ENCODE peak calls at places on chromosome 2, in ten cellular contexts. E is fibroblast of pulmonary artery, X is Calu3, R is astrocyte of the spinal cord, S is left lung, D is lower lobe of right lung, H is GM20000, V is ovary, J is thoracic aorta, Y is psoas muscle. L is an unnamed sample.

GRCh38 chr2:132979339-132980093 is 309.5 kb upstream of the LYPD1 start:
- DNase-seq in E (no peak), X (no peak), R (no peak), S (no peak), D (no peak), H (no peak), V (no peak), J (no peak), Y (no peak), L (no peak)

GRCh38 chr2:192195548-192196418 is 1.1 kb upstream of the TMEFF2 start:
- DNase-seq in E (peak), X (peak), R (peak), S (peak), D (peak), H (peak), V (peak), J (no peak), Y (peak), L (peak)

GRCh38 chr2:163878718-163879117 is 142.9 kb upstream of the FIGN start:
- DNase-seq in E (peak), X (peak), R (peak), S (no peak), D (no peak), H (no peak), V (no peak), J (no peak), Y (peak), L (no peak)

GRCh38 chr2:237643066-237643465 is 15.7 kb downstream of the LRRFIP1 start:
- DNase-seq in E (no peak), X (no peak), R (no peak), S (no peak), D (no peak), H (no peak), V (no peak), J (no peak), Y (no peak), L (no peak)

GRCh38 chr2:232871835-232872736 is 2.0 kb downstream of the SNORC start:
- DNase-seq in E (no peak), X (no peak), R (no peak), S (no peak), D (no peak), H (no peak), V (no peak), J (no peak), Y (no peak), L (no peak)

GRCh38 chr2:202135111-202135874 is 62.2 kb downstream of the KIAA2012 start:
- DNase-seq in E (peak), X (peak), R (peak), S (peak), D (no peak), H (no peak), V (peak), J (peak), Y (peak), L (no peak)

GRCh38 chr2:32553829-32554432 is 73.9 kb upstream of the TTC27 start:
- DNase-seq in E (peak), X (peak), R (peak), S (no peak), D (no peak), H (peak), V (no peak), J (no peak), Y (no peak), L (no peak)

GRCh38 chr2:215833531-215834162 is 179.7 kb downstream of the MREG start:
- DNase-seq in E (peak), X (peak), R (peak), S (no peak), D (no peak), H (no peak), V (no peak), J (no peak), Y (no peak), L (no peak)

GRCh38 chr2:85594715-85595377 is 699 bp upstream of the RNF181 start:
- DNase-seq in E (no peak), X (no peak), R (no peak), S (no peak), D (no peak), H (no peak), V (no peak), J (no peak), Y (no peak), L (no peak)

DNA sequence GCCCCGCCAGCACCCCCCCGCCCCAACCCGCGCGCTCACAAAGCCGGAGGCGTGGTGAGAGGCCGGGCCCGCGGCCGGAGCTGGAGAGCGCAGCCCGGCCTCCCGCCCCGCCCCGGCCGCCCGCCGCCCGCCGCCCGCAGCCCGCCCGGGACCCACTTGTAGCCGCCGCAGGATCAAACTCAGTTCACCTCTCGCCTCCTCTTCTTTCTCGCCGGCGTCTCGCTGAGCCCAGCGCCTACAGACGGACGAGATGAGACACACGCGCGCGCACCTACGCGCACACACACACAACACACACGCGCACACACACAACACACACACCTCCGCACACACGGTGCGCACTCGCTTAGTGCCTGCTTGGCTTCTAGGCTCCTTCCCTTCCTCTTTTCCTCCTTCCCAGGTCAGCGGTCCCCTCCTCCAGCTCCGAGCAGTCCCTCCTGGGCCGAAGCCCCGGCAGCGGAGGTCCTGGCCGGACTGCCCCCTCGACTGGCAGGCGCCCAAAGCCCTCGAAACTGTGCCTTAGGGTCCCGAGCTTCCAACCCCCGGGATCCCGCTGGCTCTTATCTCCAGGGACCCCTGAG is 1.4 kb upstream of the CYP26B1 start:
- DNase-seq in E (peak), X (no peak), R (no peak), S (peak), D (no peak), H (no peak), V (peak), J (no peak), Y (peak), L (no peak)
- TF ChIP-seq CTCF in E (no peak), X (no peak), R (no peak), S (no peak), D (no peak), H (no peak), V (no peak), J (no peak), Y (no peak), L (no peak)

GRCh38 chr2:159208449-159208848 is 78.1 kb downstream of the WDSUB1 start:
- DNase-seq in E (peak), X (no peak), R (no peak), S (no peak), D (no peak), H (no peak), V (no peak), J (no peak), Y (no peak), L (no peak)
- TF ChIP-seq CTCF in E (peak), X (no peak), R (no peak), S (no peak), D (no peak), H (no peak), V (no peak), J (no peak), Y (no peak), L (no peak)

GRCh38 chr2:230068658-230069080 is at the start of gene SLC16A14:
- DNase-seq in E (peak), X (peak), R (peak), S (no peak), D (no peak), H (peak), V (no peak), J (no peak), Y (no peak), L (no peak)
- TF ChIP-seq CTCF in E (peak), X (no peak), R (peak), S (no peak), D (peak), H (no peak), V (no peak), J (no peak), Y (no peak), L (no peak)

GRCh38 chr2:188979119-188979729 is 5.1 kb downstream of the COL3A1 start:
- DNase-seq in E (no peak), X (no peak), R (no peak), S (no peak), D (no peak), H (no peak), V (no peak), J (no peak), Y (no peak), L (no peak)

GRCh38 chr2:188979730-188980123 is 5.6 kb downstream of the COL3A1 start:
- DNase-seq in E (peak), X (no peak), R (no peak), S (no peak), D (no peak), H (no peak), V (no peak), J (no peak), Y (no peak), L (no peak)

GRCh38 chr2:188976545-188977268 is 2.5 kb downstream of the COL3A1 start:
- DNase-seq in E (peak), X (no peak), R (peak), S (no peak), D (no peak), H (no peak), V (no peak), J (no peak), Y (no peak), L (no peak)

GRCh38 chr2:188975497-188976102 is 1.4 kb downstream of the COL3A1 start:
- DNase-seq in E (peak), X (no peak), R (peak), S (no peak), D (no peak), H (no peak), V (peak), J (peak), Y (no peak), L (no peak)

DNA sequence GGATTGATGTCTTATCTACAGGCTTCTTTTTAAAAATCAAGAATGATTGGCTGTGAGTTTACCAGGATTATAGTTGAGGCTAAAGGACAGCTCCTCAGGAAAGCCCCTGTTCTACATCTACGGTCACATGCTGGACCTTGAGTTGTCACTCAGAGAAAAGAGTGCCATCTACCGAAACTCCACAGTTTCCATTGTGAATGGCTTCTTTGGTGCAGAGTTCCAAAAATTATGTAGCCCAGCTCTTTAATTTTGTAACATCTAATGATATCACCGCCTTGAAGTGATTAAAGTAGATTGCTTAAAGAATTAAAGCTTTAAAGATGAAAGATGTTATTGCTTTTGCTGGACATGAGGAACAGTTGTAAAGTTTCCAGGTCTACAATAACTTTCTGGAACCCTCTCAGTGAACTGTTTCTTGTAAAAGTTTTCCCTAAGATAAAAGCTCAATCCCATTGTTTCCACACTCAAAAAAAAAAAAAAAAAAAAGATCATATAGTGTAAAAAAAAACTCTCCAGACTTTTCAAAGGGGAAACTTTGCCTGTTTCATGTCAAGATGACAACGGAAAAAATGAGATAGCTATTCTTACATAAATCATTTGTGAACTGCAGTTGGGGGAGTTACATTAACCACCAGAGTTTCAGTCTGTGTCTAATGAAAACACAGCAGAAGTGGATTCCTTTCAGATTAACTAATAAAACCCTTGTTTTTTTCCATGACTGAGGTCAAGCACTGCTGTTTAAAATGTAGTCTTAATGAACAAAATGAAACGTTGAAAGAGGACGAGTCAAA is 4.3 kb downstream of the COL3A1 start:
- DNase-seq in E (peak), X (peak), R (peak), S (no peak), D (no peak), H (peak), V (no peak), J (no peak), Y (no peak), L (no peak)
- TF ChIP-seq CTCF in E (peak), X (no peak), R (peak), S (no peak), D (no peak), H (no peak), V (no peak), J (no peak), Y (peak), L (no peak)

DNA sequence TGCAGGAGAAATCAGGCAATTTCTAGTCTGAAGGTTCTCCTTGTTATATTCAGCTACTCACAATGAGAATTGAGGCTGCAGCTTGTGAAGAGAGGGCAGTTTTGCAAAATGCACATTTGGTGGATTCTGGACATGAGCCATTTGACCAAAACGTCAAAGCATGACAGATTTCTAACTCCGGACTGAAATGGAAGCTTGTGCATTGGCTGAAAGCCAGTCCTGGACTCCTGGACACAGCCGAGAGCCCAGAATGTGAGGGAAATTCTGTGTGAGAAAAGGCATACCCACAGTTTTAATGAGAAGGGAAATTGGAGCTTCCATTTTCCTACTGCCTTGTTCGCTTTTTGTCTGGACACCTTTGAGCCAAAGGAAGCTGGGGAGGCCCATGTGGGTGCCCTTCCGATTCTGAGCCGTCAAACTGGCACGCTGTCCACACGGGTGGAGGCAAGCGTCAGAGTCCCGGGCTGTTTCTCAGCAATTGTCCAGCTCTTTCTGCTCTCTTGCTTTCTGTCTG is 23.7 kb upstream of the ROCK2 start:
- DNase-seq in E (peak), X (no peak), R (no peak), S (no peak), D (no peak), H (no peak), V (no peak), J (no peak), Y (peak), L (no peak)
- TF ChIP-seq CTCF in E (no peak), X (no peak), R (no peak), S (no peak), D (no peak), H (no peak), V (no peak), J (no peak), Y (no peak), L (no peak)

GRCh38 chr2:54503828-54504227 is 47.7 kb downstream of the SPTBN1 start:
- DNase-seq in E (no peak), X (no peak), R (no peak), S (no peak), D (no peak), H (no peak), V (no peak), J (no peak), Y (no peak), L (no peak)

GRCh38 chr2:54500404-54501147 is 44.4 kb downstream of the SPTBN1 start:
- DNase-seq in E (no peak), X (no peak), R (no peak), S (no peak), D (no peak), H (no peak), V (no peak), J (no peak), Y (peak), L (no peak)

GRCh38 chr2:54504866-54505265 is 48.7 kb downstream of the SPTBN1 start:
- DNase-seq in E (no peak), X (no peak), R (no peak), S (no peak), D (no peak), H (no peak), V (no peak), J (no peak), Y (no peak), L (no peak)

GRCh38 chr2:54502731-54503130 is 46.6 kb downstream of the SPTBN1 start:
- DNase-seq in E (no peak), X (no peak), R (no peak), S (no peak), D (no peak), H (no peak), V (no peak), J (no peak), Y (no peak), L (no peak)

GRCh38 chr2:54503192-54503591 is 47.1 kb downstream of the SPTBN1 start:
- DNase-seq in E (peak), X (peak), R (no peak), S (no peak), D (no peak), H (peak), V (no peak), J (no peak), Y (no peak), L (no peak)
- TF ChIP-seq CTCF in E (peak), X (peak), R (peak), S (peak), D (peak), H (peak), V (no peak), J (no peak), Y (peak), L (no peak)

GRCh38 chr2:218980800-218981389 is 4.1 kb downstream of the FEV start:
- DNase-seq in E (no peak), X (no peak), R (no peak), S (no peak), D (no peak), H (peak), V (no peak), J (no peak), Y (no peak), L (no peak)

GRCh38 chr2:218982312-218983262 is 2.4 kb downstream of the FEV start:
- DNase-seq in E (no peak), X (no peak), R (no peak), S (no peak), D (no peak), H (peak), V (no peak), J (no peak), Y (no peak), L (no peak)

GRCh38 chr2:218983263-218983970 is 1.6 kb downstream of the FEV start:
- DNase-seq in E (no peak), X (peak), R (no peak), S (no peak), D (no peak), H (peak), V (no peak), J (no peak), Y (no peak), L (no peak)

GRCh38 chr2:218979846-218980738 is 4.9 kb downstream of the FEV start:
- DNase-seq in E (peak), X (peak), R (peak), S (peak), D (peak), H (peak), V (peak), J (no peak), Y (peak), L (peak)

DNA sequence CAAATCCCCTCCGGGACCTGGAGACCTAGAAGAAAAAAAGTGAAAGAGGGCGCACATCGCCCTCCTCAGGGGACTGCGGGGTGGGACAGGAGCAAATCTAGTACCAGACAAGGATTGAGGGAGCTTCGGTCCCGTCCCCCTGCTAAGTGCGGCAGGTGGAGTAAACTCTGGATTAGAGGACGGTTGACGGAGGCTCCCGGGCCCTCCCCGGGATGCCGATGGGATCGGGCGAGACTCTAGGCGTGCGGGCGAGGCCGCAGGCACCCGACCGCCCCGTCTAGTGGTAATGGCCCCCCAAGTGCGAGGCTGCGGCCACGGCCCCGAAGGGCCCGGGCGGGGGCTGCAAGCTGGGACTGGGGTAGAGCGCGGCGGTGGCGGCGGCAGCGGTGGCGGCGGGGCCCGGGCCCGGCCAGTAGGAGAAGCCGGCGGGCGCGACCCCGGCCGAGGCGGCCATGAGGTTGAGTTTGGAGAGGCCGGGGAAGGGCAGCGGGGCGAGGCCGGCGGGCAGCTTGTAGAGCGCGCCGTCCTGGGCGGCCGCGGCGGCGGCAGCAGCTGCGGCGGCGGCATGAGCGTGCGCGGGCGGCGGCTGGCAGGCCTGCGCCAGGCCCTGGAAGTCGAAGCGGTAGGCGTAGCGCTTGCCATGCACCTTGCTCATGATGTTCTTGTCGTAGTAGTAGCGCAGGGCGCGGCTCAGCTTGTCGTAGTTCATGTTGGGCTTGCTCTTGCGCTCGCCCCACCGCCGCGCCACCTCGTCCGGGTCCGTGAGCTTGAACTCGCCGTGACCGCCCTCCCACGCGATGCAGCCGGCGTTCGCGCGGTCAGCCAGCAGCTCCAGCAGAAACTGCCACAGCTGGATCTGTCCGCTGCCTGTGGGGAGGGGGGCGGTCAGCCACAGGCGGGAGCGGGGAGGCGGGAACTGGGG is 3.3 kb downstream of the FEV start:
- DNase-seq in E (peak), X (peak), R (no peak), S (no peak), D (no peak), H (peak), V (peak), J (no peak), Y (no peak), L (no peak)
- TF ChIP-seq CTCF in E (no peak), X (no peak), R (no peak), S (no peak), D (no peak), H (no peak), V (no peak), J (no peak), Y (no peak), L (no peak)

DNA sequence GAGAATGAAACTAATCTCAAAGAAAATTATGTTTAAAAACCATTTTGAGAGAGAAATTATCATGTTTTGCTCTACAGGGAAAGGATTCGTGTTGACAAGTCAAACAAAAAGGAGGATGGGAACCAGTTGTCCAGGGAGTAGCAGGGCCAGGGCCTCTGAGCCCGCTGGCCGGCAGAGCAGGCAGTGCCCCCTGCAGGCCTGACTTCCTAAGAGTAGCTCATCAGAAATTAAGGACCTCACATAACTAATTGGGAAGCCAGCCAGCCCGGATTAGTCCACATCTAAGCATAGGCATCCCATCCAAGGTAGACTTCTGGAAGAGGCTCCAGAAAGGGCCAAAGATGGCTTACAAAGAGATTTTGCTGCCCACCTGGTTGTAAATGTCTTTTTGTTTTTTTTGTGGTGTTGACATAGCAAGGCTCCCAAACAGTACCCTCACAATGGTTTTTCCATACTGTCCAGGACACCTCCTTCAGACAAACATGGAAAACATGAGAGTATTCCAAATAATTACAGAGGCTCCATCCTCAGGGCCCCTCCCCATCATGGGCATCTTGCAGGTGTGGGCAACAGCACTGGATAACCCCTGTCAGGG is 241.2 kb upstream of the TANK start:
- DNase-seq in E (peak), X (peak), R (peak), S (peak), D (peak), H (peak), V (peak), J (no peak), Y (peak), L (no peak)
- TF ChIP-seq CTCF in E (peak), X (peak), R (peak), S (peak), D (peak), H (peak), V (peak), J (peak), Y (peak), L (peak)

L was measured in mesothelial cell of epicardium.